ENCODE peak calls at places on chromosome 1, in nine cellular contexts. J is fibroblast of lung, L is heart left ventricle, V is upper lobe of right lung, G is adrenal gland, P is ovary, Q is iPS DF 6.9, F is cardiac muscle cell, D is uterus. R is an unnamed sample.

GRCh38 chr1:147504801-147505303 is 36.4 kb upstream of the BCL9 start:
- DNase-seq in J (peak), L (no peak), V (no peak), G (no peak), P (peak), Q (peak), F (peak), D (peak), R (no peak)

GRCh38 chr1:101769520-101769919 is 227.2 kb downstream of the OLFM3 start:
- DNase-seq in J (no peak), L (no peak), V (no peak), G (no peak), P (no peak), Q (peak), F (peak), D (no peak), R (no peak)

GRCh38 chr1:11980676-11980972 is 380 bp downstream of the MFN2 start:
- DNase-seq in J (no peak), L (no peak), V (no peak), G (no peak), P (no peak), Q (no peak), F (no peak), D (no peak), R (no peak)

GRCh38 chr1:60149254-60149653 is 75.7 kb upstream of the C1orf87 start:
- DNase-seq in J (no peak), L (peak), V (peak), G (no peak), P (no peak), Q (no peak), F (peak), D (no peak), R (no peak)

GRCh38 chr1:232963366-232963765 is 13.0 kb downstream of the NTPCR start:
- DNase-seq in J (peak), L (no peak), V (no peak), G (no peak), P (no peak), Q (no peak), F (no peak), D (no peak), R (no peak)

GRCh38 chr1:155069551-155070391 is 6.2 kb downstream of the EFNA4 start:
- DNase-seq in J (no peak), L (no peak), V (no peak), G (peak), P (peak), Q (no peak), F (no peak), D (no peak), R (no peak)

GRCh38 chr1:161180643-161181042 is 3.3 kb upstream of the B4GALT3 start:
- DNase-seq in J (no peak), L (no peak), V (no peak), G (no peak), P (no peak), Q (no peak), F (no peak), D (no peak), R (no peak)

GRCh38 chr1:225875044-225875822 is 6.9 kb downstream of the TMEM63A start:
- DNase-seq in J (no peak), L (no peak), V (peak), G (no peak), P (no peak), Q (no peak), F (no peak), D (no peak), R (no peak)

GRCh38 chr1:46466477-46467182 is 23.0 kb upstream of the DMBX1 start:
- DNase-seq in J (peak), L (no peak), V (peak), G (no peak), P (no peak), Q (no peak), F (peak), D (peak), R (no peak)

GRCh38 chr1:56638248-56638647 is 6.9 kb upstream of the PRKAA2 start:
- DNase-seq in J (no peak), L (no peak), V (no peak), G (no peak), P (no peak), Q (no peak), F (no peak), D (no peak), R (no peak)

GRCh38 chr1:91511386-91511785 is 10.7 kb downstream of the CDC7 start:
- DNase-seq in J (peak), L (no peak), V (no peak), G (no peak), P (no peak), Q (no peak), F (peak), D (no peak), R (no peak)

GRCh38 chr1:239617259-239617658 is 230.9 kb downstream of the CHRM3 start:
- DNase-seq in J (no peak), L (no peak), V (no peak), G (no peak), P (no peak), Q (no peak), F (no peak), D (no peak), R (no peak)

GRCh38 chr1:175274368-175274767 is 81.8 kb upstream of the KIAA0040 start:
- DNase-seq in J (no peak), L (no peak), V (no peak), G (no peak), P (no peak), Q (no peak), F (no peak), D (no peak), R (no peak)

GRCh38 chr1:1435094-1435903 is at the start of gene VWA1:
- DNase-seq in J (peak), L (peak), V (peak), G (no peak), P (peak), Q (no peak), F (peak), D (peak), R (peak)

GRCh38 chr1:53893999-53894636 is at the start of gene DIO1:
- DNase-seq in J (no peak), L (no peak), V (no peak), G (no peak), P (no peak), Q (no peak), F (no peak), D (no peak), R (no peak)

GRCh38 chr1:225299624-225300023 is 128.2 kb downstream of the LBR start:
- DNase-seq in J (peak), L (no peak), V (no peak), G (no peak), P (no peak), Q (no peak), F (no peak), D (no peak), R (no peak)

GRCh38 chr1:172905452-172905851 is 145.3 kb downstream of the TNFSF18 start:
- DNase-seq in J (peak), L (no peak), V (no peak), G (no peak), P (no peak), Q (no peak), F (no peak), D (no peak), R (peak)

GRCh38 chr1:223731076-223731770 is 18.9 kb downstream of the CAPN2 start:
- DNase-seq in J (peak), L (peak), V (peak), G (peak), P (peak), Q (no peak), F (peak), D (peak), R (no peak)

GRCh38 chr1:172588296-172589291 is 55.6 kb downstream of the SUCO start:
- DNase-seq in J (peak), L (no peak), V (no peak), G (no peak), P (no peak), Q (no peak), F (no peak), D (no peak), R (no peak)

GRCh38 chr1:155127105-155127671 is 488 bp upstream of the EFNA1 start:
- DNase-seq in J (peak), L (peak), V (peak), G (peak), P (peak), Q (no peak), F (peak), D (peak), R (peak)

GRCh38 chr1:225980005-225980404 is 19.1 kb downstream of the SDE2 start:
- DNase-seq in J (no peak), L (no peak), V (no peak), G (peak), P (no peak), Q (no peak), F (no peak), D (no peak), R (no peak)

GRCh38 chr1:231310391-231310934 is 27.2 kb downstream of the EXOC8 start:
- DNase-seq in J (no peak), L (no peak), V (no peak), G (no peak), P (no peak), Q (no peak), F (no peak), D (no peak), R (no peak)

GRCh38 chr1:53826367-53826766 is 11.7 kb downstream of the NDC1 start:
- DNase-seq in J (no peak), L (no peak), V (no peak), G (no peak), P (no peak), Q (no peak), F (no peak), D (no peak), R (no peak)

GRCh38 chr1:35559317-35559944 is 1.8 kb downstream of the NCDN start:
- DNase-seq in J (no peak), L (no peak), V (no peak), G (no peak), P (no peak), Q (no peak), F (no peak), D (no peak), R (peak)

GRCh38 chr1:212640223-212640885 is 31.8 kb downstream of the ATF3 start:
- DNase-seq in J (no peak), L (no peak), V (no peak), G (no peak), P (no peak), Q (no peak), F (no peak), D (no peak), R (no peak)

GRCh38 chr1:203907901-203908300 is 46.5 kb downstream of the SNRPE start:
- DNase-seq in J (peak), L (no peak), V (no peak), G (no peak), P (no peak), Q (no peak), F (no peak), D (no peak), R (no peak)

GRCh38 chr1:221487781-221488520 is 253.9 kb downstream of the DUSP10 start:
- DNase-seq in J (peak), L (no peak), V (no peak), G (no peak), P (no peak), Q (no peak), F (no peak), D (no peak), R (no peak)

GRCh38 chr1:22978299-22978698 is 5.6 kb upstream of the LACTBL1 start:
- DNase-seq in J (peak), L (no peak), V (no peak), G (no peak), P (no peak), Q (no peak), F (no peak), D (no peak), R (no peak)

GRCh38 chr1:171742577-171742922 is 685 bp upstream of the VAMP4 start:
- DNase-seq in J (peak), L (peak), V (peak), G (peak), P (peak), Q (no peak), F (peak), D (peak), R (no peak)

GRCh38 chr1:198529414-198529813 is 11.1 kb downstream of the ATP6V1G3 start:
- DNase-seq in J (peak), L (no peak), V (no peak), G (no peak), P (no peak), Q (no peak), F (no peak), D (no peak), R (no peak)

GRCh38 chr1:9767964-9768668 is 55.6 kb downstream of the CLSTN1 start:
- DNase-seq in J (no peak), L (no peak), V (no peak), G (no peak), P (no peak), Q (no peak), F (no peak), D (no peak), R (no peak)

GRCh38 chr1:221230605-221231004 is 351.4 kb downstream of the HLX start:
- DNase-seq in J (peak), L (peak), V (no peak), G (no peak), P (no peak), Q (no peak), F (no peak), D (no peak), R (no peak)

GRCh38 chr1:110434946-110435345 is 16.0 kb upstream of the PROK1 start:
- DNase-seq in J (no peak), L (no peak), V (no peak), G (peak), P (no peak), Q (no peak), F (no peak), D (no peak), R (no peak)

GRCh38 chr1:58968360-58968952 is 184.6 kb upstream of the JUN start:
- DNase-seq in J (peak), L (peak), V (no peak), G (peak), P (peak), Q (no peak), F (peak), D (peak), R (no peak)

GRCh38 chr1:27525296-27526271 is 35.6 kb upstream of the WASF2 start:
- DNase-seq in J (no peak), L (peak), V (peak), G (peak), P (peak), Q (no peak), F (peak), D (peak), R (peak)

GRCh38 chr1:182069028-182069466 is 7.5 kb upstream of the ZNF648 start:
- DNase-seq in J (no peak), L (peak), V (peak), G (peak), P (peak), Q (no peak), F (peak), D (peak), R (no peak)

GRCh38 chr1:218034464-218034863 is 250.6 kb upstream of the RRP15 start:
- DNase-seq in J (no peak), L (no peak), V (no peak), G (no peak), P (no peak), Q (peak), F (no peak), D (no peak), R (no peak)

GRCh38 chr1:194534784-194535183 is 1348.4 kb upstream of the B3GALT2 start:
- DNase-seq in J (no peak), L (no peak), V (no peak), G (no peak), P (no peak), Q (no peak), F (no peak), D (no peak), R (no peak)

DNA sequence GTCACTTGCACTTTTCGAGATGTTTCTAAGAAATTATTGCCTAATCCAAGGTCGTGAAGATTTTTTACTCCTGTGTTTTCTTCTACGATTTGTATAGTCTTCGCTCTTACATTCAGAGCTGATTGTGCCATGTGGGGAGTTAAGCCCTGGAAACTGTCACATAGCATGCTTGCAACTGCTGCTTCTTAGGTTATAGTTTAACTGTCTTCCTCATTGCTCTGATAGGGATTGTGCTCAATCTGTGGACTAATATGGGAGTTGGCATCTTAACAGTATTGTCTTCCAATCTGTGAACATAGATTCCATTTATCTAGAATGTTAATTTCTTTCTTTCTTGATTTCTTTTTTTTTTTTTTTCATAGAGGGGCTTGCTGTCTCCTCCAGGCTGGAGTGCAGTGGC is 34.8 kb upstream of the CAMTA1 start:
- DNase-seq in J (no peak), L (no peak), V (no peak), G (no peak), P (no peak), Q (no peak), F (no peak), D (no peak), R (no peak)
- H3K27ac ChIP-seq in J (no peak), L (no peak), V (no peak), G (no peak), P (no peak), Q (no peak), F (no peak), D (no peak), R (no peak)

DNA sequence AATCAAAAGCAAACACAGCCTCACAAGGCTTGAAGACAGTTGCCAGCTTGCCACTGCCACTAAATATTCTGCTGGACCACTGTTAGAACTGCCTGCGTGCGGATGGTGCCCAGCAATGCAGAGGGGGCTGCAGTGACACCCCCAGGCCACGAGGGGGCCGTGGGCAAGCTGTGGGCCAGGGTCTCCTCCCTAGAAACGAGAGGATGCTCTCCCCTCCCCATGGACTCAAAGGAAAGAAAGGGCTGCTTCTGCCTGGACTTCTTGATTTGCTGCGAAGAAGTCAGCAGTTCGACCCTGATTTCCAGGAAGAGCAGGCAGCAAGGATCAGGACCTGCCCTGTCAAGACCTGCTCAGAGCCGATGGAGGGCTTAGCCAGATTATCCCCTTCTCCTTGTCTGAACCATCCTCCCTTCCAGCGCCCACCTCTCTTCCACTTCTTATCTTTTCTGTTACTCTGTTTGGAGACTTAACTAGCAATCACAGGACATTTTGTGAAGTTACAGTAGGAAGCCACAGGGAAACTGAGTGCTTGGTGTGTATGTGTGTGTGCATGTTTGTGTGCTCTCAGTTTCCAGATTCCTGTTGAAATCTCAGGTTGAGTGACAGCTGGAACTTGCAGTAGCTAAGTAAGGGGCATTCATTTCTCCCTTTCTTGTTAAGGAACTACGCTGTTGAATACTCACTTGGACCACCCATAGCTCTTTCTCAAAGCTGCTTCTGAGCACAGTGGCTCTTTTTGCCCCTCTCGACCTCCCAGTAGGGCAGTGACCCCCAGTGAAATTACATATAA is 2.7 kb downstream of the MAN1C1 start:
- DNase-seq in J (no peak), L (no peak), V (no peak), G (no peak), P (peak), Q (peak), F (peak), D (peak), R (peak)
- H3K27ac ChIP-seq in J (no peak), L (no peak), V (no peak), G (no peak), P (no peak), Q (no peak), F (no peak), D (peak), R (peak)

GRCh38 chr1:88741413-88741812 is 57.3 kb downstream of the PKN2 start:
- DNase-seq in J (peak), L (no peak), V (no peak), G (no peak), P (no peak), Q (no peak), F (no peak), D (no peak), R (no peak)
- H3K27ac ChIP-seq in J (no peak), L (no peak), V (no peak), G (no peak), P (no peak), Q (no peak), F (no peak), D (peak), R (no peak)

GRCh38 chr1:16173447-16174260 is 17.8 kb upstream of the EPHA2 start:
- DNase-seq in J (peak), L (no peak), V (peak), G (peak), P (no peak), Q (no peak), F (no peak), D (no peak), R (no peak)

GRCh38 chr1:16171314-16172223 is 15.7 kb upstream of the EPHA2 start:
- DNase-seq in J (no peak), L (no peak), V (no peak), G (no peak), P (no peak), Q (no peak), F (no peak), D (no peak), R (no peak)

GRCh38 chr1:16172232-16172830 is 16.5 kb upstream of the EPHA2 start:
- DNase-seq in J (no peak), L (no peak), V (no peak), G (no peak), P (no peak), Q (no peak), F (no peak), D (no peak), R (no peak)

GRCh38 chr1:16174261-16174871 is 18.5 kb upstream of the EPHA2 start:
- DNase-seq in J (no peak), L (no peak), V (no peak), G (no peak), P (no peak), Q (no peak), F (no peak), D (no peak), R (no peak)

GRCh38 chr1:16172964-16173446 is 17.1 kb upstream of the EPHA2 start:
- DNase-seq in J (peak), L (no peak), V (no peak), G (peak), P (no peak), Q (no peak), F (no peak), D (no peak), R (no peak)
- H3K27ac ChIP-seq in J (peak), L (no peak), V (peak), G (peak), P (no peak), Q (no peak), F (no peak), D (peak), R (no peak)

DNA sequence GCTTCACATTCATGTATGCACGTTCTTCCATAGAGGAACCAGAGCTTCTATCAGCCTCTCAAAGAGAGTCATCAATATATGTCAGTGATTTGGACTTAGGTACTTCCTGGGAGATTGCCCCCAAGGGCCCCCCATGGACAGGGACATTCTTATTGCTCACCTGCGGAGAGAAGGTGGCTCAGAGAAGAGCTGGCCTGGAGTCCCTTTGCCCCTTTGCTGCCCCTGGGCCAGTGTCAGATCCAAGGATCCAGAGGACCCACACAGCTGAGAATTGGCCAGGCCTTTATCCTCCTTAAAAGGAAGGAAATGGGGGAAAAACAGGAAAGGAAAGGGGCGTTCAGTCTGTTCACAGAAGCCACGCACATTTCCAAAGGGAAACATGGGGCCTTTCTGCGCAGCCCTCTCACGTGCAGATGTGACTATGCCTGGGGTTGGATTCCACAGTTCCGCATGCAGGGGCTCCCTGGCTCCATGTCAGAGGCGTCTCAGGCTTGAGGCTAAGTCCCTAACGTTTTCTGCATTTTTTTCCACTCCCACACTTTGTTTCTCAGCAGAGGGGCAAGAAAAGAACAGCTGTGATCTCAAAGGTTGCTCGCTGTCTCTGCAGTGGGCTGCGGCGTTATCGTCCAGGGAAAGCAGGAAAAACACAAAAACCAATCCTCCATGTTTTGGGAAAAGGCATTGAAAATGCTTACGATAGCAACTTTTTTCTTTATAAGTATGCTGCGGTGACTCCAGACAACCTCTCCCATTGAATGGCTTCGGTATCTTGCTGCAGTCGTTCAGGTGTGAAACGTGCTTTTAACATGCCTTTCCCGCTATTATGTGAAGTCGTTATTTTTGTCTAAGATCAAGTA is 5.9 kb downstream of the C1orf226 start:
- DNase-seq in J (no peak), L (no peak), V (no peak), G (no peak), P (peak), Q (no peak), F (no peak), D (no peak), R (no peak)
- H3K27ac ChIP-seq in J (no peak), L (no peak), V (no peak), G (no peak), P (no peak), Q (no peak), F (no peak), D (no peak), R (no peak)

R was measured in caudate nucleus.